ENCODE peak calls at places on chromosomes 6 and 20, in four cellular contexts. One of them, this sample, is unnamed.
A peak's percentile ranks its signal among the peaks of the same experiment; 100 is the strongest.

GRCh38 chr6:130018830-130019795 is 732 bp downstream of the L3MBTL3 start:
- DNase-seq in MM.1S: peak; percentile 39
- DNase-seq in cardiac muscle cell: peak; percentile 72
- DNase-seq in HCT116: no peak
- DNase-seq in this sample: no peak

GRCh38 chr6:158384671-158385110 is 72.4 kb downstream of the TULP4 start:
- DNase-seq in cardiac muscle cell: no peak
- DNase-seq in HCT116: no peak
- DNase-seq in MM.1S: no peak
- DNase-seq in this sample: no peak

GRCh38 chr6:112563368-112563767 is 216.2 kb downstream of the RFPL4B start:
- DNase-seq in MM.1S: no peak
- DNase-seq in cardiac muscle cell: peak; percentile 25
- DNase-seq in HCT116: no peak
- DNase-seq in this sample: no peak

GRCh38 chr6:42120895-42121865 is 21.2 kb downstream of the C6orf132 start:
- DNase-seq in HCT116: no peak
- DNase-seq in MM.1S: no peak
- DNase-seq in cardiac muscle cell: no peak
- DNase-seq in this sample: no peak

GRCh38 chr6:163583558-163583957 is 169.0 kb downstream of the QKI start:
- DNase-seq in cardiac muscle cell: no peak
- DNase-seq in MM.1S: no peak
- DNase-seq in HCT116: no peak
- DNase-seq in this sample: no peak

GRCh38 chr6:84528201-84528600 is 236.2 kb downstream of the TBX18 start:
- DNase-seq in cardiac muscle cell: no peak
- DNase-seq in HCT116: no peak
- DNase-seq in MM.1S: no peak
- DNase-seq in this sample: no peak

GRCh38 chr6:5941188-5941587 is 65.5 kb downstream of the NRN1 start:
- DNase-seq in cardiac muscle cell: no peak
- DNase-seq in HCT116: no peak
- DNase-seq in MM.1S: no peak
- DNase-seq in this sample: no peak

GRCh38 chr20:20551409-20551808 is 161.0 kb downstream of the RALGAPA2 start:
- DNase-seq in HCT116: no peak
- DNase-seq in cardiac muscle cell: no peak
- DNase-seq in MM.1S: no peak
- DNase-seq in this sample: no peak

GRCh38 chr6:21992178-21992967 is 304.5 kb downstream of the PRL start:
- DNase-seq in cardiac muscle cell: no peak
- DNase-seq in HCT116: no peak
- DNase-seq in MM.1S: no peak
- DNase-seq in this sample: no peak

GRCh38 chr6:169906741-169907418 is 155.5 kb downstream of the ERMARD start:
- DNase-seq in HCT116: no peak
- DNase-seq in cardiac muscle cell: no peak
- DNase-seq in MM.1S: no peak
- DNase-seq in this sample: no peak

GRCh38 chr6:1622220-1622841 is 12.6 kb downstream of the FOXC1 start:
- DNase-seq in MM.1S: no peak
- DNase-seq in HCT116: no peak
- DNase-seq in cardiac muscle cell: no peak
- DNase-seq in this sample: no peak

GRCh38 chr20:17500826-17501225 is 30.4 kb downstream of the BFSP1 start:
- DNase-seq in MM.1S: no peak
- DNase-seq in HCT116: no peak
- DNase-seq in cardiac muscle cell: no peak
- DNase-seq in this sample: no peak

GRCh38 chr20:60867589-60867988 is 384.5 kb upstream of the CDH4 start:
- DNase-seq in HCT116: no peak
- DNase-seq in cardiac muscle cell: no peak
- DNase-seq in MM.1S: no peak
- DNase-seq in this sample: no peak

GRCh38 chr20:21125072-21125848 is 622 bp upstream of the KIZ start:
- DNase-seq in MM.1S: no peak
- DNase-seq in HCT116: peak; percentile 39
- DNase-seq in cardiac muscle cell: peak; percentile 54
- DNase-seq in this sample: no peak

GRCh38 chr6:3808759-3809514 is 40.2 kb upstream of the FAM50B start:
- DNase-seq in MM.1S: no peak
- DNase-seq in cardiac muscle cell: no peak
- DNase-seq in HCT116: peak; percentile 66
- DNase-seq in this sample: no peak

GRCh38 chr6:17905611-17906592 is 81.5 kb downstream of the KIF13A start:
- DNase-seq in HCT116: no peak
- DNase-seq in cardiac muscle cell: no peak
- DNase-seq in MM.1S: no peak
- DNase-seq in this sample: no peak

GRCh38 chr6:12277401-12277800 is 12.8 kb upstream of the EDN1 start:
- DNase-seq in HCT116: no peak
- DNase-seq in MM.1S: no peak
- DNase-seq in cardiac muscle cell: no peak
- DNase-seq in this sample: no peak

GRCh38 chr6:137764464-137764863 is 102.6 kb upstream of the TNFAIP3 start:
- DNase-seq in HCT116: no peak
- DNase-seq in MM.1S: no peak
- DNase-seq in cardiac muscle cell: no peak
- DNase-seq in this sample: peak; percentile 89

GRCh38 chr6:33785766-33786165 is 3.2 kb downstream of the LEMD2 start:
- DNase-seq in cardiac muscle cell: no peak
- DNase-seq in MM.1S: no peak
- DNase-seq in HCT116: no peak
- DNase-seq in this sample: no peak

GRCh38 chr6:7406743-7407142 is 17.1 kb downstream of the RIOK1 start:
- DNase-seq in cardiac muscle cell: no peak
- DNase-seq in MM.1S: no peak
- DNase-seq in HCT116: no peak
- DNase-seq in this sample: no peak

GRCh38 chr6:134049176-134049575 is 3.2 kb downstream of the SLC2A12 start:
- DNase-seq in cardiac muscle cell: no peak
- DNase-seq in MM.1S: no peak
- DNase-seq in HCT116: no peak
- DNase-seq in this sample: no peak

GRCh38 chr20:24764825-24765224 is 184.2 kb upstream of the CST7 start:
- DNase-seq in cardiac muscle cell: no peak
- DNase-seq in HCT116: no peak
- DNase-seq in MM.1S: no peak
- DNase-seq in this sample: no peak

GRCh38 chr20:35618372-35619131 is 2.9 kb downstream of the SPAG4 start:
- DNase-seq in HCT116: no peak
- DNase-seq in cardiac muscle cell: peak; percentile 23
- DNase-seq in MM.1S: no peak
- DNase-seq in this sample: no peak

GRCh38 chr6:71326611-71327010 is 38.0 kb downstream of the OGFRL1 start:
- DNase-seq in cardiac muscle cell: no peak
- DNase-seq in MM.1S: no peak
- DNase-seq in HCT116: no peak
- DNase-seq in this sample: no peak

GRCh38 chr6:141269684-141270083 is 863.0 kb upstream of the GJE1 start:
- DNase-seq in cardiac muscle cell: no peak
- DNase-seq in MM.1S: no peak
- DNase-seq in HCT116: no peak
- DNase-seq in this sample: no peak